ENCODE peak calls at places on chromosomes 11 and 22, in five cellular contexts. One of them, this sample, is unnamed.

GRCh38 chr11:11946878-11947277 is 61.5 kb downstream of the DKK3 start:
- DNase-seq in AG04450: no peak
- DNase-seq in endothelial cell: no peak
- DNase-seq in cardiac muscle cell: no peak
- DNase-seq in upper lobe of right lung: no peak
- DNase-seq in this sample: no peak

GRCh38 chr11:132981146-132981956 is 551.0 kb downstream of the OPCML start:
- DNase-seq in AG04450: no peak
- DNase-seq in endothelial cell: no peak
- DNase-seq in cardiac muscle cell: no peak
- DNase-seq in upper lobe of right lung: no peak
- DNase-seq in this sample: no peak

GRCh38 chr11:115784796-115785521 is 280.7 kb upstream of the CADM1 start:
- DNase-seq in AG04450: no peak
- DNase-seq in endothelial cell: no peak
- DNase-seq in cardiac muscle cell: no peak
- DNase-seq in upper lobe of right lung: no peak
- DNase-seq in this sample: no peak

GRCh38 chr11:11345099-11345498 is 8.0 kb downstream of the CSNK2A3 start:
- DNase-seq in AG04450: no peak
- DNase-seq in endothelial cell: no peak
- DNase-seq in cardiac muscle cell: no peak
- DNase-seq in upper lobe of right lung: peak; percentile 80
- DNase-seq in this sample: no peak

GRCh38 chr11:61763930-61764605 is 11.6 kb downstream of the MYRF start:
- DNase-seq in AG04450: no peak
- DNase-seq in endothelial cell: no peak
- DNase-seq in cardiac muscle cell: no peak
- DNase-seq in upper lobe of right lung: no peak
- DNase-seq in this sample: no peak

GRCh38 chr11:87235366-87235765 is 197.6 kb downstream of the TMEM135 start:
- DNase-seq in AG04450: no peak
- DNase-seq in endothelial cell: no peak
- DNase-seq in cardiac muscle cell: no peak
- DNase-seq in upper lobe of right lung: no peak
- DNase-seq in this sample: no peak

GRCh38 chr22:27074016-27074415 is 416.6 kb downstream of the MIAT start:
- DNase-seq in AG04450: no peak
- DNase-seq in endothelial cell: no peak
- DNase-seq in cardiac muscle cell: no peak
- DNase-seq in upper lobe of right lung: no peak
- DNase-seq in this sample: no peak

GRCh38 chr11:8839957-8840945 is 70.7 kb upstream of the AKIP1 start:
- DNase-seq in AG04450: no peak
- DNase-seq in endothelial cell: peak; percentile 9
- DNase-seq in cardiac muscle cell: no peak
- DNase-seq in upper lobe of right lung: no peak
- DNase-seq in this sample: peak; percentile 63

GRCh38 chr11:31702966-31703365 is 108.2 kb downstream of the PAX6 start:
- DNase-seq in AG04450: no peak
- DNase-seq in endothelial cell: no peak
- DNase-seq in cardiac muscle cell: no peak
- DNase-seq in upper lobe of right lung: no peak
- DNase-seq in this sample: peak; percentile 61

GRCh38 chr11:71247551-71248250 is 4.7 kb downstream of the SHANK2 start:
- DNase-seq in AG04450: no peak
- DNase-seq in endothelial cell: no peak
- DNase-seq in cardiac muscle cell: no peak
- DNase-seq in upper lobe of right lung: peak; percentile 48
- DNase-seq in this sample: no peak

GRCh38 chr22:31082606-31083376 is 1.7 kb downstream of the SMTN start:
- DNase-seq in AG04450: no peak
- DNase-seq in endothelial cell: peak; percentile 85
- DNase-seq in cardiac muscle cell: peak; percentile 61
- DNase-seq in upper lobe of right lung: no peak
- DNase-seq in this sample: peak; percentile 84
- TF ChIP-seq CTCF in AG04450: peak; percentile 71
- TF ChIP-seq CTCF in endothelial cell: peak; percentile 76
- TF ChIP-seq CTCF in cardiac muscle cell: peak; percentile 68
- TF ChIP-seq CTCF in upper lobe of right lung: peak; percentile 54
- TF ChIP-seq CTCF in this sample: peak; percentile 65

DNA sequence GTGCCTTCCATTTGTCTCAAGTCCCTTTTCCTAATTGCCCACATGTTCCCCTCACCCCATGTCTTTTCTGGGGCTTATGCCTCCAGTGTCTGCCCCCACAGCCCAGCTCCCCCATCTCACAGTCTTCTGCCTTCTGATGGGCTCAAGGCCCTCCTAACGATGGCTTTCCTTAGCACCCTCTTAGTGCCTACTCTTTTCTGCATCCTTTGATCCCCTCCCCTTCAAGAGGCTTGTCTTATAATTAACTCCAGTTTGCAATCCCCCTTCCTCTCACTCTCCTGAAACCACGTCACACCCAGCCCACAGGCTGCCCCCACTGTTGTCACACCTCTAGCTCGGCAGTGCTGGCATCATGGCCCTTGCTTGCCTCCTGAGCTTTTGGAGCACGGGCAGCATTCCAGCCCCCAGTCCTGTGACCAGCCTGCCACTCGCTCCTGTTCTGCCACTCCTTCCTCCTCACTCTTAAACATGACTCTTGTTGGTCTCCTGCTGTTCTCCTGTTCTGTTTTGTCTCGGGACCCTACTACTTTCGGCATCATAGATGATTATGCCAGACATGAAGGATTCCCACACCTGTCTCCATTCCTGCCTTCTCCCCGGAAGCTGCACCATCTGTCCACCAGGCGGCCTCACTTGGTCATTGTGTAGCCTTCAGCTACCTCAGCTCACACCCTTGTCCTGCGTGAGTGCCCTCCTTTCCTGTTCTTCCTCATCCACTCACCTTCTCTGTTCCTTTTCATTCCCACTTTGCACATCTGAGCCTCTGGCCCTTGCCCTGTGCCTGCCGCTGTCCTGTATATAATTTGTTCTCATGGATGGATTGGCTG is 26.1 kb downstream of the UBE2L3 start:
- DNase-seq in AG04450: no peak
- DNase-seq in endothelial cell: peak; percentile 37
- DNase-seq in cardiac muscle cell: no peak
- DNase-seq in upper lobe of right lung: no peak
- DNase-seq in this sample: no peak
- TF ChIP-seq CTCF in AG04450: peak; percentile 25
- TF ChIP-seq CTCF in endothelial cell: peak; percentile 43
- TF ChIP-seq CTCF in cardiac muscle cell: peak; percentile 34
- TF ChIP-seq CTCF in upper lobe of right lung: no peak
- TF ChIP-seq CTCF in this sample: peak; percentile 40

DNA sequence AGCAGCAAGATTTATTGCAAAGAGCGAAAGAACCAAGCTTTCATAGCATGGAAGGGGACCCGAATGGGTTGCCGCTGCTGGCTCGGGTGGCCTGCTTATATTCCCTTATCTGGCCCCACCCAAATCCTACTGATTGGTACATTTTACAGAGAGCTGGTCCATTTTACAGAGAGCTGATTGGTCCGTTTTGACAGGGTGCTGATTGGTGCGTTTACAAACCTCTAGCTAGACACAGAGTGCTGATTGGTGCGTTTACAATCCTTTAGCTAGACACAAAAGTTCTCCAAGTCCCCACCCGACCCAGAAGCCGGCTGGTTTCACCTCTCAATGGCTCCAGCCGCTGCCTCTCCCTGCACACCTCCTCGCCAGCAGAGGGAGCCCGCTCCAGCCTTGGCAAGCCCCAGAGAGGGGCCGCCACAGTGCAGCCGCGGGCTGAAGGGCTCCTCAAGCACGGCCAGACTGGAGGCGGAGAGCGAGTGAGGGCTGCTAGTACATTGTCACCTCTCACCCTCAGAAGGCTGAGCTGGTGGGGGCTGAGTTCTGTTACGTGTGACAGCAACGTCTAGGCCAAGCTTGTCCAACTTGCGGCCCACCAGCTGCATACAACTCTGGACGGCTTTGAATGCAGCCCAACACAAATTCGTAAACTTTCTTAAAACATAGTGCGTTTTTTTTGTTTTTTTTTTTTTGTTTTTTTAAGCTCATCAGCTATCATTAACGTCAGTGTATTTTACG is 8.7 kb downstream of the PTH start:
- DNase-seq in AG04450: no peak
- DNase-seq in endothelial cell: peak; percentile 9
- DNase-seq in cardiac muscle cell: peak; percentile 24
- DNase-seq in upper lobe of right lung: peak; percentile 86
- DNase-seq in this sample: peak; percentile 71
- TF ChIP-seq CTCF in AG04450: peak; percentile 8
- TF ChIP-seq CTCF in endothelial cell: no peak
- TF ChIP-seq CTCF in cardiac muscle cell: peak; percentile 45
- TF ChIP-seq CTCF in upper lobe of right lung: peak; percentile 46
- TF ChIP-seq CTCF in this sample: peak; percentile 66

GRCh38 chr11:126079640-126080205 is 17.1 kb upstream of the CDON start:
- DNase-seq in AG04450: no peak
- DNase-seq in endothelial cell: no peak
- DNase-seq in cardiac muscle cell: no peak
- DNase-seq in upper lobe of right lung: no peak
- DNase-seq in this sample: peak; percentile 5
- TF ChIP-seq CTCF in AG04450: no peak
- TF ChIP-seq CTCF in endothelial cell: no peak
- TF ChIP-seq CTCF in cardiac muscle cell: no peak
- TF ChIP-seq CTCF in upper lobe of right lung: no peak
- TF ChIP-seq CTCF in this sample: no peak

GRCh38 chr11:118258410-118258809 is 5.7 kb downstream of the MPZL2 start:
- DNase-seq in AG04450: no peak
- DNase-seq in endothelial cell: no peak
- DNase-seq in cardiac muscle cell: no peak
- DNase-seq in upper lobe of right lung: no peak
- DNase-seq in this sample: peak; percentile 43
- TF ChIP-seq CTCF in AG04450: peak; percentile 13
- TF ChIP-seq CTCF in endothelial cell: peak; percentile 32
- TF ChIP-seq CTCF in cardiac muscle cell: peak; percentile 13
- TF ChIP-seq CTCF in upper lobe of right lung: peak; percentile 14
- TF ChIP-seq CTCF in this sample: peak; percentile 45

GRCh38 chr11:2929880-2930704 is 872 bp upstream of the PHLDA2 start:
- DNase-seq in AG04450: peak; percentile 18
- DNase-seq in endothelial cell: peak; percentile 38
- DNase-seq in cardiac muscle cell: no peak
- DNase-seq in upper lobe of right lung: peak; percentile 82
- DNase-seq in this sample: peak; percentile 63
- TF ChIP-seq CTCF in AG04450: peak; percentile 53
- TF ChIP-seq CTCF in endothelial cell: no peak
- TF ChIP-seq CTCF in cardiac muscle cell: peak; percentile 53
- TF ChIP-seq CTCF in upper lobe of right lung: no peak
- TF ChIP-seq CTCF in this sample: no peak

DNA sequence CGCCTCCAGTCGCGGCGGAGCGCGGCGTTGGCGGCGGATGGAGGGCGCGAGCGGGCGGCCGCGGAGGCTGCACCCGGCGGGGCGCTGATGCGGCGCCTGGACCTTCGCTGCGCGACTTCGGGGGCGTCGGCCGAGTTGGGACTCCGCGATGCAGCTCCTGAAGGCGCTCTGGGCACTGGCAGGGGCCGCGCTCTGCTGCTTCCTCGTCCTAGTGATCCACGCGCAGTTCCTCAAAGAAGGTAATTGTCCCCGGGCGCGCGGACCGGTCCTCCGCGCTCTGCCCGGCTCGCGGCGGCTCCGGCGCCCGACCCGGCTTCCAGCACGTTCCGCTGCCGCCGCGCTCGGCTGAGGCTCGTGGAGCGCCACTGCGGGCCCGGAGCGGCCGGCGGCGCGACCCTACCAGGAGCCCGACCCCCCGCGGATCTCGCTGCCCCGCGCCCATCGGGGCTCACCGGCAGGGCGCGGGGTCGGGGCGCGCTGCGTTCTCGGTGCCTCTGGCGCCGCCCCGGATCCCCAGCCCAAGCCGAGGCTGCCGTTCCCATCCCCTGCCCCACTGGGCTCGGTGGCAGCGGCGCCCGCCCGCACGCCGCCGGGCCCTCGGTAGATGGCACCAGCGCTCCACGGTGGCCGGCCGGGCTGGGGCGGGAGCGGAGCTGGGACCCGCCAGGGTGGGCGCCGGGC is 1251.2 kb downstream of the BRD1 start:
- DNase-seq in AG04450: no peak
- DNase-seq in endothelial cell: peak; percentile 74
- DNase-seq in cardiac muscle cell: peak; percentile 55
- DNase-seq in upper lobe of right lung: no peak
- DNase-seq in this sample: no peak
- TF ChIP-seq CTCF in AG04450: no peak
- TF ChIP-seq CTCF in endothelial cell: no peak
- TF ChIP-seq CTCF in cardiac muscle cell: no peak
- TF ChIP-seq CTCF in upper lobe of right lung: peak; percentile 13
- TF ChIP-seq CTCF in this sample: no peak

This sample was measured in epithelial cell of esophagus.